ENCODE peak calls at places on chromosomes 12 and 14, in nine cellular contexts. D is GM19239; Y is colonic mucosa; N is uterus; Q is HFF-Myc; B is activated CD4-positive, alpha-beta T cell treated with anti-CD3 and anti-CD28 coated beads, Interleukin-2, amount 50 U/mL, for 48 hours; P is NCI-H2171 treated with DMSO at 0.1 percent for 48 hours; U is fibroblast of pulmonary artery; M is osteoblast. K is an unnamed sample.

GRCh38 chr14:40119321-40119720 is 687.1 kb upstream of the FBXO33 start:
- DNase-seq in D (no peak), Y (no peak), N (no peak), Q (no peak), B (no peak), P (no peak), U (no peak), M (no peak), K (no peak)

GRCh38 chr12:103627189-103627855 is 40.2 kb downstream of the STAB2 start:
- DNase-seq in D (no peak), Y (no peak), N (no peak), Q (no peak), B (no peak), P (no peak), U (no peak), M (no peak), K (no peak)

GRCh38 chr12:45981075-45981837 is 9.1 kb downstream of the SCAF11 start:
- DNase-seq in D (no peak), Y (no peak), N (no peak), Q (no peak), B (no peak), P (no peak), U (no peak), M (no peak), K (no peak)

GRCh38 chr12:4858385-4858784 is 51.3 kb upstream of the KCNA1 start:
- DNase-seq in D (no peak), Y (no peak), N (no peak), Q (no peak), B (no peak), P (no peak), U (no peak), M (no peak), K (no peak)

GRCh38 chr14:71521736-71522135 is 410.5 kb upstream of the RGS6 start:
- DNase-seq in D (no peak), Y (no peak), N (no peak), Q (peak; percentile 10), B (no peak), P (no peak), U (no peak), M (no peak), K (no peak)

GRCh38 chr12:25839470-25839869 is 119.0 kb upstream of the RASSF8 start:
- DNase-seq in D (no peak), Y (no peak), N (no peak), Q (no peak), B (no peak), P (no peak), U (peak; percentile 78), M (no peak), K (no peak)

GRCh38 chr12:130706885-130707570 is 9.1 kb downstream of the RIMBP2 start:
- DNase-seq in D (no peak), Y (no peak), N (no peak), Q (no peak), B (no peak), P (no peak), U (no peak), M (peak; percentile 31), K (no peak)

GRCh38 chr12:243381-243780 is 19.3 kb downstream of the SLC6A13 start:
- DNase-seq in D (no peak), Y (no peak), N (no peak), Q (no peak), B (no peak), P (no peak), U (no peak), M (no peak), K (no peak)

GRCh38 chr14:79702197-79702596 is 509.1 kb downstream of the DIO2 start:
- DNase-seq in D (no peak), Y (no peak), N (no peak), Q (no peak), B (no peak), P (no peak), U (no peak), M (no peak), K (no peak)

GRCh38 chr12:131865196-131865875 is 29.1 kb upstream of the ULK1 start:
- DNase-seq in D (no peak), Y (no peak), N (no peak), Q (no peak), B (no peak), P (no peak), U (no peak), M (peak; percentile 87), K (no peak)

GRCh38 chr12:54988402-54989054 is 4.0 kb upstream of the TESPA1 start:
- DNase-seq in D (no peak), Y (peak; percentile 50), N (peak; percentile 67), Q (no peak), B (no peak), P (peak; percentile 98), U (peak; percentile 52), M (no peak), K (no peak)

GRCh38 chr12:34379142-34379541 is 356.8 kb downstream of the ALG10 start:
- DNase-seq in D (no peak), Y (no peak), N (no peak), Q (no peak), B (no peak), P (no peak), U (no peak), M (no peak), K (no peak)

K was measured in GM04504.